ENCODE peak calls at places on chromosomes 2 and 18, in four cellular contexts. G, Q, C and E are unnamed samples.

GRCh38 chr2:8675543-8675942 is 6.3 kb upstream of the ID2 start:
- DNase-seq in G (no peak), Q (no peak), C (no peak), E (no peak)

GRCh38 chr2:102110596-102111334 is 31.8 kb upstream of the IL1R1 start:
- DNase-seq in G (no peak), Q (no peak), C (no peak), E (no peak)

GRCh38 chr2:241112592-241112991 is 10.5 kb upstream of the MTERF4 start:
- DNase-seq in G (peak; percentile 33), Q (no peak), C (no peak), E (no peak)

GRCh38 chr18:63339920-63340484 is 20.4 kb upstream of the BCL2 start:
- DNase-seq in G (no peak), Q (no peak), C (no peak), E (no peak)

GRCh38 chr2:108621087-108621559 is 86.9 kb downstream of the LIMS1 start:
- DNase-seq in G (no peak), Q (no peak), C (no peak), E (peak; percentile 75)

GRCh38 chr2:37775908-37776250 is 104.4 kb upstream of the CDC42EP3 start:
- DNase-seq in G (no peak), Q (no peak), C (no peak), E (no peak)

GRCh38 chr2:211599146-211599545 is 939.5 kb downstream of the ERBB4 start:
- DNase-seq in G (no peak), Q (no peak), C (no peak), E (no peak)

GRCh38 chr18:32698148-32698547 is 74.7 kb downstream of the KLHL14 start:
- DNase-seq in G (no peak), Q (no peak), C (no peak), E (no peak)

GRCh38 chr2:128187032-128187654 is 96.1 kb downstream of the UGGT1 start:
- DNase-seq in G (no peak), Q (no peak), C (no peak), E (no peak)

GRCh38 chr2:110874565-110875383 is 142.4 kb downstream of the ACOXL start:
- DNase-seq in G (no peak), Q (no peak), C (no peak), E (peak; percentile 72)

GRCh38 chr2:129803067-129803466 is 176.4 kb upstream of the RAB6C start:
- DNase-seq in G (no peak), Q (no peak), C (no peak), E (no peak)

GRCh38 chr2:69358914-69359313 is 28.1 kb downstream of the GFPT1 start:
- DNase-seq in G (no peak), Q (no peak), C (no peak), E (no peak)

GRCh38 chr2:146576301-146576700 is 1268.5 kb upstream of the ACVR2A start:
- DNase-seq in G (no peak), Q (no peak), C (no peak), E (no peak)

GRCh38 chr18:78984941-78985784 is 5.5 kb downstream of the SALL3 start:
- DNase-seq in G (no peak), Q (no peak), C (no peak), E (no peak)

GRCh38 chr18:48339692-48340091 is 69.5 kb downstream of the ZBTB7C start:
- DNase-seq in G (no peak), Q (no peak), C (no peak), E (no peak)

GRCh38 chr2:213152065-213152794 is 818 bp upstream of the IKZF2 start:
- DNase-seq in G (peak; percentile 85), Q (peak; percentile 89), C (peak; percentile 71), E (peak; percentile 67)

GRCh38 chr18:76721207-76721996 is 101.0 kb upstream of the ZNF236 start:
- DNase-seq in G (peak; percentile 38), Q (no peak), C (no peak), E (no peak)

GRCh38 chr2:100230754-100231153 is 88.4 kb upstream of the AFF3 start:
- DNase-seq in G (no peak), Q (no peak), C (no peak), E (no peak)

GRCh38 chr2:12678189-12678588 is 38.5 kb upstream of the TRIB2 start:
- DNase-seq in G (no peak), Q (no peak), C (no peak), E (no peak)

GRCh38 chr18:3984163-3984757 is 470.8 kb downstream of the DLGAP1 start:
- DNase-seq in G (no peak), Q (no peak), C (no peak), E (no peak)

GRCh38 chr2:85605406-85606115 is 3.1 kb upstream of the TMEM150A start:
- DNase-seq in G (no peak), Q (peak; percentile 20), C (no peak), E (no peak)

GRCh38 chr2:85607268-85608215 is 4.3 kb downstream of the C2orf68 start:
- DNase-seq in G (no peak), Q (no peak), C (no peak), E (no peak)

GRCh38 chr2:85606116-85606455 is 3.6 kb upstream of the TMEM150A start:
- DNase-seq in G (no peak), Q (peak; percentile 15), C (no peak), E (no peak)

GRCh38 chr2:85602476-85603234 is at the start of gene TMEM150A:
- DNase-seq in G (peak; percentile 98), Q (peak; percentile 98), C (peak; percentile 96), E (peak; percentile 99)

GRCh38 chr2:85604568-85605339 is 2.3 kb upstream of the TMEM150A start:
- DNase-seq in G (no peak), Q (no peak), C (no peak), E (no peak)
- H3K4me3 ChIP-seq in G (peak overlapping the region; percentile 69), Q (peak overlapping the region; percentile 79), C (peak overlapping the region; percentile 82), E (peak overlapping the region; percentile 78)

GRCh38 chr2:62968668-62969067 is 82.0 kb upstream of the OTX1 start:
- DNase-seq in G (no peak), Q (no peak), C (no peak), E (no peak)

GRCh38 chr2:62966995-62967394 is 83.6 kb upstream of the OTX1 start:
- DNase-seq in G (no peak), Q (no peak), C (no peak), E (no peak)

GRCh38 chr2:62968168-62968567 is 82.5 kb upstream of the OTX1 start:
- DNase-seq in G (no peak), Q (no peak), C (no peak), E (no peak)

GRCh38 chr2:62974999-62975398 is 75.6 kb upstream of the OTX1 start:
- DNase-seq in G (no peak), Q (no peak), C (no peak), E (no peak)

DNA sequence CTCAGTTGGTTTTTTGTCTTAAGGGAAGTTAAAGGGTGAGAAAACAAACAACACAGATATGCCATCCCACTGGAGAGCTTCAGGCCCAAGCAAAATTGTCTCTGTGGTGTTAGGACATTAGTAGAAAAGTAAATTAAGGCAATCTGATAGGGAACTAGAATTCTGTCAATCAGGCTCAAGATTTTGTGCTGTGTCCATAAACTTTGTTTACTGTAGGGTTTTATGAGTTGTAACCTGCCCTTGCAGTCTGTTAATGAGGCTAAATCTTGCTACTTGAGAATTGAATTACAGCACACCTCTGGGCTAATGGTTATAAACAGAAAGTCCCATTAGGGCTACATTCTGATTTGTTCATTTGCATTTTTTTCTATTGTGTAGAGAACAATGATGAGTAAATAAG is 78.0 kb upstream of the OTX1 start:
- DNase-seq in G (no peak), Q (no peak), C (no peak), E (no peak)
- H3K36me3 ChIP-seq in G (peaks cover 13% of the 10 kb centered on the region), Q (no peaks in the 10 kb centered on the region), C (peaks cover 19% of the 10 kb centered on the region), E (no peaks in the 10 kb centered on the region)

GRCh38 chr2:185771396-185771795 is 32.8 kb downstream of the FSIP2 start:
- DNase-seq in G (no peak), Q (no peak), C (no peak), E (peak; percentile 2)
- H3K4me3 ChIP-seq in G (no peak overlapping the region), Q (no peak overlapping the region), C (no peak overlapping the region), E (no peak overlapping the region)

DNA sequence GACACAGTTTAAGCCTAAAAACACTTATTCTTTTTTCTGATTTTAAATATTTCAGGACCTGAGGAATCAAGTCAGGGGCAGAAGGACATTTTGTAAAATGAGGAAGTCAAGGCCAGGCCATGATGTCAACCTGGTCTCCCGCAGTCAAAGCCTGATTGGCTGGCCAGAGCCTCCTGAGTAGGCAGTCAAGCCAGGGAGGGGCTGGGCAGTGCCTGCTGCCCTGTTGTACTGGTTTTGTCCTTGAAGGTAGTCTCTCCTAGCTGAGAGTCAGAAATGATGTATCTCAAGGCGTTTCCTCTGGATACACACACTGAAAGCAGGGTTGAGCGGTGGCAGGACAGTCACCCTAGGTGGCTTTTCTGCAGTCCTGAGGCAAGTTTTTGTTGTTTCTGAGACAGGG is 19.8 kb downstream of the CCT7 start:
- DNase-seq in G (peak; percentile 48), Q (peak; percentile 44), C (no peak), E (no peak)
- H3K36me3 ChIP-seq in G (peaks cover 66% of the 10 kb centered on the region), Q (peaks cover 55% of the 10 kb centered on the region), C (peaks cover 62% of the 10 kb centered on the region), E (peaks cover 64% of the 10 kb centered on the region)

GRCh38 chr2:176121377-176122111 is 975 bp upstream of the HOXD9 start:
- DNase-seq in G (no peak), Q (no peak), C (no peak), E (no peak)
- H3K4me3 ChIP-seq in G (peak overlapping the region; percentile 57), Q (no peak overlapping the region), C (peak overlapping the region; percentile 61), E (no peak overlapping the region)

GRCh38 chr2:73707058-73707457 is 30.1 kb downstream of the TPRKB start:
- DNase-seq in G (no peak), Q (no peak), C (no peak), E (no peak)
- H3K36me3 ChIP-seq in G (no peaks in the 10 kb centered on the region), Q (no peaks in the 10 kb centered on the region), C (no peaks in the 10 kb centered on the region), E (no peaks in the 10 kb centered on the region)

GRCh38 chr2:30790879-30791278 is 16.4 kb downstream of the CAPN13 start:
- DNase-seq in G (no peak), Q (no peak), C (no peak), E (no peak)
- H3K4me3 ChIP-seq in G (no peak overlapping the region), Q (no peak overlapping the region), C (no peak overlapping the region), E (no peak overlapping the region)